ENCODE peak calls at places on chromosomes 16 and 17, in seven cellular contexts. N is HCT116; W is C1 segment of cervical spinal cord; G is activated CD4-positive, CD25-positive, alpha-beta regulatory T cell treated with anti-CD3 and anti-CD28 coated beads, Interleukin-2, amount 50 U/mL, for 16 hours; K is stimulated activated CD4-positive, alpha-beta T cell treated with anti-CD3 and anti-CD28 coated beads, Interleukin-2, amount 100 ng/mL, for 48 hours; Z is GM04503; E is aorta. B is an unnamed sample.

GRCh38 chr16:88387941-88388627 is 5.3 kb downstream of the ZNF469 start:
- DNase-seq in E (peak), N (no peak), Z (peak), K (no peak), G (no peak), W (peak), B (no peak)

GRCh38 chr17:2138318-2138717 is 83.4 kb downstream of the HIC1 start:
- DNase-seq in K (no peak), Z (no peak), N (no peak), W (no peak), G (no peak), E (peak), B (no peak)

GRCh38 chr17:14745541-14745940 is 444.7 kb downstream of the HS3ST3B1 start:
- DNase-seq in E (no peak), K (no peak), G (no peak), W (no peak), N (no peak), Z (no peak), B (no peak)

GRCh38 chr17:79154951-79155557 is 80.4 kb downstream of the ENGASE start:
- DNase-seq in K (no peak), W (no peak), Z (no peak), G (no peak), N (no peak), E (no peak), B (no peak)

GRCh38 chr16:30430428-30430970 is 669 bp upstream of the DCTPP1 start:
- DNase-seq in K (no peak), G (no peak), E (peak), Z (no peak), W (no peak), N (no peak), B (peak)

GRCh38 chr16:1101133-1101532 is 5.1 kb upstream of the C1QTNF8 start:
- DNase-seq in E (no peak), W (no peak), G (no peak), Z (no peak), N (no peak), K (no peak), B (no peak)

GRCh38 chr17:76820039-76820438 is 48.2 kb upstream of the MGAT5B start:
- DNase-seq in N (no peak), E (no peak), W (no peak), G (no peak), K (no peak), Z (no peak), B (no peak)

GRCh38 chr17:81471804-81472456 is 40.7 kb downstream of the ACTG1 start:
- DNase-seq in G (no peak), Z (peak), K (no peak), N (peak), W (peak), E (peak), B (peak)

GRCh38 chr16:15598648-15599190 is 44.2 kb downstream of the MARF1 start:
- DNase-seq in W (no peak), G (no peak), N (no peak), Z (no peak), E (no peak), K (no peak), B (no peak)

GRCh38 chr17:37124825-37125181 is 176.0 kb downstream of the AATF start:
- DNase-seq in G (no peak), Z (no peak), K (no peak), N (no peak), W (no peak), E (no peak), B (no peak)

GRCh38 chr16:3690991-3691720 is 26.2 kb downstream of the TRAP1 start:
- DNase-seq in K (no peak), W (no peak), E (no peak), Z (peak), N (no peak), G (no peak), B (no peak)